ENCODE peak calls at places on chromosome 22, in six cellular contexts. V is substantia nigra, T is EL, P is amniotic stem cell, I is iris pigment epithelial cell, K is right lobe of liver. Y is an unnamed sample.
A peak's percentile ranks its signal among the peaks of the same experiment; 100 is the strongest.

GRCh38 chr22:19970479-19971275 is 29.1 kb upstream of the TXNRD2 start:
- DNase-seq in T (peak; percentile 57), V (peak; percentile 53), I (peak; percentile 40), P (no peak), K (peak; percentile 91), Y (peak; percentile 36)

GRCh38 chr22:30694171-30694637 is 470 bp upstream of the OSBP2 start:
- DNase-seq in P (no peak), T (peak; percentile 43), I (no peak), K (peak; percentile 80), V (peak; percentile 13), Y (peak; percentile 14)

GRCh38 chr22:43388420-43388851 is 23.4 kb upstream of the MPPED1 start:
- DNase-seq in K (peak; percentile 81), V (peak; percentile 50), I (peak; percentile 52), P (no peak), T (peak; percentile 60), Y (peak; percentile 31)

GRCh38 chr22:44668190-44668885 is 33.7 kb upstream of the PRR5 start:
- DNase-seq in T (no peak), V (no peak), P (no peak), K (no peak), I (no peak), Y (peak; percentile 52)

GRCh38 chr22:33962409-33962808 is 42.1 kb upstream of the LARGE1 start:
- DNase-seq in I (no peak), T (no peak), K (no peak), V (no peak), P (no peak), Y (no peak)

GRCh38 chr22:30249049-30250038 is 2.8 kb upstream of the LIF start:
- DNase-seq in P (no peak), K (no peak), V (no peak), T (peak; percentile 40), I (no peak), Y (no peak)

GRCh38 chr22:42780070-42780540 is 59.4 kb upstream of the A4GALT start:
- DNase-seq in I (peak; percentile 95), V (no peak), T (peak; percentile 87), P (peak; percentile 74), K (no peak), Y (no peak)

GRCh38 chr22:36948273-36949055 is 35.0 kb downstream of the CSF2RB start:
- DNase-seq in K (no peak), V (no peak), T (peak; percentile 68), I (peak; percentile 43), P (no peak), Y (no peak)

GRCh38 chr22:22696104-22696503 is 51.7 kb downstream of the GGTLC2 start:
- DNase-seq in T (no peak), K (no peak), I (no peak), V (no peak), P (no peak), Y (no peak)

GRCh38 chr22:49956914-49957825 is 3.4 kb upstream of the PIM3 start:
- DNase-seq in V (no peak), T (no peak), P (no peak), K (peak; percentile 56), I (no peak), Y (no peak)

GRCh38 chr22:25824828-25825474 is 83.0 kb downstream of the MYO18B start:
- DNase-seq in K (no peak), P (no peak), T (no peak), V (no peak), I (no peak), Y (no peak)

GRCh38 chr22:46536559-46537220 is 730 bp downstream of the CELSR1 start:
- DNase-seq in V (no peak), I (peak; percentile 13), T (no peak), K (no peak), P (no peak), Y (no peak)

GRCh38 chr22:30697975-30698374 is 3.3 kb downstream of the OSBP2 start:
- DNase-seq in T (no peak), P (no peak), V (no peak), K (no peak), I (no peak), Y (no peak)

GRCh38 chr22:29689201-29689871 is 30.5 kb upstream of the CABP7 start:
- DNase-seq in P (no peak), V (no peak), I (peak; percentile 43), T (no peak), K (no peak), Y (no peak)

GRCh38 chr22:43050995-43051394 is 36.0 kb upstream of the PACSIN2 start:
- DNase-seq in P (no peak), I (no peak), T (no peak), K (no peak), V (no peak), Y (no peak)

GRCh38 chr22:43085658-43086606 is 3.3 kb downstream of the TTLL1 start:
- DNase-seq in I (no peak), K (no peak), T (no peak), P (no peak), V (no peak), Y (no peak)

GRCh38 chr22:17541476-17541875 is 21.8 kb upstream of the SLC25A18 start:
- DNase-seq in I (no peak), K (no peak), P (no peak), V (no peak), T (no peak), Y (no peak)

GRCh38 chr22:36435516-36436415 is 45.7 kb downstream of the TXN2 start:
- DNase-seq in K (peak; percentile 76), T (no peak), P (no peak), V (no peak), I (no peak), Y (peak; percentile 75)

GRCh38 chr22:43829448-43829821 is 17.3 kb upstream of the EFCAB6 start:
- DNase-seq in K (no peak), I (no peak), V (no peak), T (no peak), P (no peak), Y (no peak)

GRCh38 chr22:20495861-20496681 is 476 bp upstream of the KLHL22 start:
- DNase-seq in K (peak; percentile 95), V (peak; percentile 61), I (peak; percentile 94), T (peak; percentile 93), P (peak; percentile 78), Y (peak; percentile 87)

GRCh38 chr22:35705141-35705540 is 12.5 kb upstream of the APOL5 start:
- DNase-seq in T (peak; percentile 89), P (peak; percentile 76), V (no peak), I (peak; percentile 90), K (no peak), Y (no peak)

GRCh38 chr22:22376352-22376706 is 131.7 kb downstream of the VPREB1 start:
- DNase-seq in T (no peak), I (no peak), V (no peak), K (no peak), P (no peak), Y (no peak)

GRCh38 chr22:23090079-23090835 is 19.9 kb downstream of the GNAZ start:
- DNase-seq in T (no peak), K (no peak), P (no peak), V (no peak), I (no peak), Y (no peak)

GRCh38 chr22:27844656-27845602 is 43.4 kb upstream of the MN1 start:
- DNase-seq in K (no peak), P (peak; percentile 45), I (no peak), T (no peak), V (no peak), Y (no peak)

GRCh38 chr22:39384750-39385480 is 14.7 kb upstream of the TAB1 start:
- DNase-seq in K (no peak), T (peak; percentile 37), V (no peak), I (peak; percentile 36), P (no peak), Y (no peak)

GRCh38 chr22:36377022-36377631 is 10.6 kb downstream of the MYH9 start:
- DNase-seq in V (no peak), T (peak; percentile 11), I (no peak), K (no peak), P (no peak), Y (peak; percentile 49)

GRCh38 chr22:23230348-23231068 is 50.2 kb downstream of the BCR start:
- DNase-seq in K (no peak), P (no peak), T (no peak), I (no peak), V (no peak), Y (no peak)

GRCh38 chr22:32649515-32650200 is 151.8 kb upstream of the TIMP3 start:
- DNase-seq in K (no peak), T (peak; percentile 78), I (no peak), P (no peak), V (no peak), Y (no peak)

GRCh38 chr22:27597703-27598444 is 203.7 kb downstream of the MN1 start:
- DNase-seq in P (no peak), I (no peak), V (no peak), T (peak; percentile 43), K (no peak), Y (no peak)

GRCh38 chr22:44116755-44117684 is 63.7 kb upstream of the PARVG start:
- DNase-seq in I (no peak), K (peak; percentile 24), T (no peak), P (no peak), V (no peak), Y (no peak)

GRCh38 chr22:45335021-45335818 is 25.5 kb downstream of the FAM118A start:
- DNase-seq in P (no peak), V (no peak), I (no peak), K (peak; percentile 96), T (no peak), Y (no peak)

GRCh38 chr22:43823911-43824665 is 12.0 kb upstream of the EFCAB6 start:
- DNase-seq in K (no peak), V (no peak), P (no peak), T (no peak), I (no peak), Y (no peak)

GRCh38 chr22:45502215-45503070 is at the start of gene FBLN1:
- DNase-seq in I (no peak), P (no peak), K (peak; percentile 43), T (peak; percentile 56), V (no peak), Y (no peak)

GRCh38 chr22:45238431-45239377 is 2.0 kb downstream of the KIAA0930 start:
- DNase-seq in I (no peak), V (no peak), P (no peak), T (no peak), K (no peak), Y (no peak)